ENCODE peak calls at places on chromosomes 7 and 10, in eight cellular contexts. One of them, this sample, is unnamed.

GRCh38 chr10:101886521-101887312 is 43.1 kb upstream of the KCNIP2 start:
- ATAC-seq in stimulated activated memory B cell treated with anti-CD40 and anti-IgM and Interleukin-4, amounts not matched to agents 10 μg/mL and 1 μg/mL and 100 μg/mL, for 72 hours: no peak
- ATAC-seq in activated CD8-positive, alpha-beta T cell treated with anti-CD3 and anti-CD28 coated beads for 36 hours: no peak
- ATAC-seq in T-cell: no peak
- ATAC-seq in right cardiac atrium: peak
- ATAC-seq in body of pancreas: no peak
- ATAC-seq in A549: no peak
- ATAC-seq in mucosa of descending colon: no peak
- ATAC-seq in this sample: no peak

GRCh38 chr10:3812141-3812540 is 27.1 kb upstream of the KLF6 start:
- ATAC-seq in stimulated activated memory B cell treated with anti-CD40 and anti-IgM and Interleukin-4, amounts not matched to agents 10 μg/mL and 1 μg/mL and 100 μg/mL, for 72 hours: no peak
- ATAC-seq in activated CD8-positive, alpha-beta T cell treated with anti-CD3 and anti-CD28 coated beads for 36 hours: no peak
- ATAC-seq in T-cell: no peak
- ATAC-seq in right cardiac atrium: no peak
- ATAC-seq in body of pancreas: no peak
- ATAC-seq in A549: no peak
- ATAC-seq in mucosa of descending colon: no peak
- ATAC-seq in this sample: no peak

GRCh38 chr7:48040944-48041664 is 5.8 kb downstream of the C7orf57 start:
- ATAC-seq in stimulated activated memory B cell treated with anti-CD40 and anti-IgM and Interleukin-4, amounts not matched to agents 10 μg/mL and 1 μg/mL and 100 μg/mL, for 72 hours: no peak
- ATAC-seq in activated CD8-positive, alpha-beta T cell treated with anti-CD3 and anti-CD28 coated beads for 36 hours: peak
- ATAC-seq in T-cell: no peak
- ATAC-seq in right cardiac atrium: no peak
- ATAC-seq in body of pancreas: no peak
- ATAC-seq in A549: no peak
- ATAC-seq in mucosa of descending colon: no peak
- ATAC-seq in this sample: no peak

GRCh38 chr10:77513783-77514331 is 123.8 kb downstream of the KCNMA1 start:
- ATAC-seq in stimulated activated memory B cell treated with anti-CD40 and anti-IgM and Interleukin-4, amounts not matched to agents 10 μg/mL and 1 μg/mL and 100 μg/mL, for 72 hours: no peak
- ATAC-seq in activated CD8-positive, alpha-beta T cell treated with anti-CD3 and anti-CD28 coated beads for 36 hours: no peak
- ATAC-seq in T-cell: no peak
- ATAC-seq in right cardiac atrium: peak
- ATAC-seq in body of pancreas: peak
- ATAC-seq in A549: peak
- ATAC-seq in mucosa of descending colon: peak
- ATAC-seq in this sample: peak

GRCh38 chr7:151925446-151926335 is 30.6 kb upstream of the GALNTL5 start:
- ATAC-seq in stimulated activated memory B cell treated with anti-CD40 and anti-IgM and Interleukin-4, amounts not matched to agents 10 μg/mL and 1 μg/mL and 100 μg/mL, for 72 hours: peak
- ATAC-seq in activated CD8-positive, alpha-beta T cell treated with anti-CD3 and anti-CD28 coated beads for 36 hours: peak
- ATAC-seq in T-cell: no peak
- ATAC-seq in right cardiac atrium: peak
- ATAC-seq in body of pancreas: peak
- ATAC-seq in A549: no peak
- ATAC-seq in mucosa of descending colon: peak
- ATAC-seq in this sample: no peak

GRCh38 chr10:110739811-110740271 is 95.7 kb downstream of the RBM20 start:
- ATAC-seq in stimulated activated memory B cell treated with anti-CD40 and anti-IgM and Interleukin-4, amounts not matched to agents 10 μg/mL and 1 μg/mL and 100 μg/mL, for 72 hours: no peak
- ATAC-seq in activated CD8-positive, alpha-beta T cell treated with anti-CD3 and anti-CD28 coated beads for 36 hours: peak
- ATAC-seq in T-cell: peak
- ATAC-seq in right cardiac atrium: no peak
- ATAC-seq in body of pancreas: no peak
- ATAC-seq in A549: no peak
- ATAC-seq in mucosa of descending colon: peak
- ATAC-seq in this sample: peak

GRCh38 chr7:53794816-53795215 is 747.4 kb upstream of the VSTM2A start:
- ATAC-seq in stimulated activated memory B cell treated with anti-CD40 and anti-IgM and Interleukin-4, amounts not matched to agents 10 μg/mL and 1 μg/mL and 100 μg/mL, for 72 hours: peak
- ATAC-seq in activated CD8-positive, alpha-beta T cell treated with anti-CD3 and anti-CD28 coated beads for 36 hours: no peak
- ATAC-seq in T-cell: no peak
- ATAC-seq in right cardiac atrium: no peak
- ATAC-seq in body of pancreas: no peak
- ATAC-seq in A549: no peak
- ATAC-seq in mucosa of descending colon: no peak
- ATAC-seq in this sample: no peak

GRCh38 chr10:49139000-49139865 is 5.4 kb upstream of the FAM170B start:
- ATAC-seq in stimulated activated memory B cell treated with anti-CD40 and anti-IgM and Interleukin-4, amounts not matched to agents 10 μg/mL and 1 μg/mL and 100 μg/mL, for 72 hours: no peak
- ATAC-seq in activated CD8-positive, alpha-beta T cell treated with anti-CD3 and anti-CD28 coated beads for 36 hours: no peak
- ATAC-seq in T-cell: no peak
- ATAC-seq in right cardiac atrium: peak
- ATAC-seq in body of pancreas: no peak
- ATAC-seq in A549: peak
- ATAC-seq in mucosa of descending colon: peak
- ATAC-seq in this sample: no peak

GRCh38 chr10:44969854-44970253 is 8.8 kb downstream of the DEPP1 start:
- ATAC-seq in stimulated activated memory B cell treated with anti-CD40 and anti-IgM and Interleukin-4, amounts not matched to agents 10 μg/mL and 1 μg/mL and 100 μg/mL, for 72 hours: no peak
- ATAC-seq in activated CD8-positive, alpha-beta T cell treated with anti-CD3 and anti-CD28 coated beads for 36 hours: no peak
- ATAC-seq in T-cell: no peak
- ATAC-seq in right cardiac atrium: no peak
- ATAC-seq in body of pancreas: peak
- ATAC-seq in A549: no peak
- ATAC-seq in mucosa of descending colon: no peak
- ATAC-seq in this sample: no peak

GRCh38 chr10:34538291-34538829 is 276.7 kb downstream of the PARD3 start:
- ATAC-seq in stimulated activated memory B cell treated with anti-CD40 and anti-IgM and Interleukin-4, amounts not matched to agents 10 μg/mL and 1 μg/mL and 100 μg/mL, for 72 hours: no peak
- ATAC-seq in activated CD8-positive, alpha-beta T cell treated with anti-CD3 and anti-CD28 coated beads for 36 hours: no peak
- ATAC-seq in T-cell: no peak
- ATAC-seq in right cardiac atrium: no peak
- ATAC-seq in body of pancreas: no peak
- ATAC-seq in A549: peak
- ATAC-seq in mucosa of descending colon: no peak
- ATAC-seq in this sample: no peak

GRCh38 chr7:16881809-16882208 is at the start of gene AGR3:
- ATAC-seq in stimulated activated memory B cell treated with anti-CD40 and anti-IgM and Interleukin-4, amounts not matched to agents 10 μg/mL and 1 μg/mL and 100 μg/mL, for 72 hours: no peak
- ATAC-seq in activated CD8-positive, alpha-beta T cell treated with anti-CD3 and anti-CD28 coated beads for 36 hours: no peak
- ATAC-seq in T-cell: no peak
- ATAC-seq in right cardiac atrium: no peak
- ATAC-seq in body of pancreas: peak
- ATAC-seq in A549: no peak
- ATAC-seq in mucosa of descending colon: peak
- ATAC-seq in this sample: no peak

This sample was measured in esophagus mucosa.